ENCODE peak calls at places on chromosomes 5 and 9, in nine cellular contexts. I is HL-60, T is AG04450, B is mucosa of descending colon, K is astrocyte of the cerebellum, O is cardiac fibroblast, C is fibroblast of lung, U is tibial artery, L is A549. M is an unnamed sample.

GRCh38 chr9:12774861-12775367 is at the start of gene LURAP1L:
- DNase-seq in K (peak), U (peak), L (peak), C (peak), B (no peak), O (peak), T (peak), I (no peak), M (peak)

GRCh38 chr5:74581988-74582365 is 58.6 kb downstream of the ENC1 start:
- DNase-seq in B (no peak), L (no peak), I (no peak), T (no peak), U (no peak), C (peak), O (no peak), K (no peak), M (no peak)

GRCh38 chr5:91266184-91266705 is 116.9 kb downstream of the ARRDC3 start:
- DNase-seq in B (no peak), O (peak), U (no peak), T (no peak), I (no peak), L (peak), C (peak), K (peak), M (no peak)

GRCh38 chr9:116860509-116861120 is 173.5 kb downstream of the TRIM32 start:
- DNase-seq in U (peak), B (peak), C (peak), K (peak), O (peak), I (peak), T (peak), L (peak), M (no peak)

GRCh38 chr9:79570449-79571308 is 1.1 kb upstream of the TLE4 start:
- DNase-seq in C (peak), O (peak), L (peak), T (no peak), K (peak), B (peak), I (peak), U (peak), M (no peak)

GRCh38 chr5:32955814-32956213 is 244.7 kb downstream of the NPR3 start:
- DNase-seq in I (no peak), O (peak), B (no peak), C (peak), T (no peak), L (no peak), U (no peak), K (no peak), M (no peak)

GRCh38 chr9:16704489-16705111 is 165.9 kb downstream of the BNC2 start:
- DNase-seq in I (no peak), U (peak), O (no peak), K (no peak), C (no peak), T (peak), B (no peak), L (no peak), M (no peak)

GRCh38 chr9:127112056-127112455 is 10.4 kb downstream of the ANGPTL2 start:
- DNase-seq in L (no peak), C (no peak), T (no peak), B (no peak), K (no peak), U (no peak), I (no peak), O (no peak), M (no peak)

GRCh38 chr5:54443264-54443663 is 12.2 kb upstream of the HSPB3 start:
- DNase-seq in K (peak), T (peak), O (peak), L (peak), U (no peak), C (peak), I (no peak), B (no peak), M (no peak)

GRCh38 chr5:157665467-157666085 is 5.8 kb upstream of the C5orf52 start:
- DNase-seq in C (peak), B (no peak), K (no peak), O (peak), L (peak), I (no peak), U (no peak), T (peak), M (peak)

GRCh38 chr5:40233268-40233667 is 446.4 kb upstream of the PTGER4 start:
- DNase-seq in L (no peak), T (no peak), C (peak), K (peak), I (no peak), O (no peak), U (no peak), B (no peak), M (no peak)

GRCh38 chr5:982377-983237 is 26.0 kb upstream of the NKD2 start:
- DNase-seq in K (no peak), B (peak), U (no peak), I (no peak), O (no peak), C (no peak), T (no peak), L (peak), M (no peak)

GRCh38 chr5:179315356-179315890 is 29.8 kb downstream of the ADAMTS2 start:
- DNase-seq in T (no peak), C (no peak), L (no peak), I (no peak), K (no peak), O (no peak), B (peak), U (no peak), M (no peak)

GRCh38 chr9:73869261-73869660 is 627.9 kb upstream of the RORB start:
- DNase-seq in C (peak), T (no peak), U (no peak), B (no peak), O (peak), L (peak), K (peak), I (peak), M (peak)

GRCh38 chr5:111859031-111859430 is 102.0 kb upstream of the NREP start:
- DNase-seq in L (no peak), I (no peak), B (no peak), K (peak), C (peak), O (peak), T (no peak), U (no peak), M (no peak)

GRCh38 chr9:110179734-110180133 is 28.2 kb downstream of the C9orf152 start:
- DNase-seq in O (peak), L (peak), T (peak), C (peak), K (peak), U (no peak), B (no peak), I (no peak), M (peak)

GRCh38 chr9:21311888-21312287 is 6.8 kb upstream of the IFNA5 start:
- DNase-seq in T (no peak), L (no peak), K (no peak), C (no peak), U (no peak), B (no peak), I (no peak), O (no peak), M (no peak)

GRCh38 chr9:106887066-106887465 is 24.1 kb downstream of the ZNF462 start:
- DNase-seq in O (no peak), K (no peak), U (no peak), B (no peak), C (no peak), I (no peak), L (no peak), T (no peak), M (no peak)

GRCh38 chr9:37618817-37619216 is 26.4 kb upstream of the TOMM5 start:
- DNase-seq in L (no peak), I (no peak), O (peak), U (no peak), K (no peak), B (no peak), C (peak), T (peak), M (no peak)

GRCh38 chr9:85515021-85515420 is 226.7 kb downstream of the AGTPBP1 start:
- DNase-seq in L (no peak), T (no peak), O (no peak), K (no peak), C (no peak), B (no peak), I (no peak), U (no peak), M (no peak)

DNA sequence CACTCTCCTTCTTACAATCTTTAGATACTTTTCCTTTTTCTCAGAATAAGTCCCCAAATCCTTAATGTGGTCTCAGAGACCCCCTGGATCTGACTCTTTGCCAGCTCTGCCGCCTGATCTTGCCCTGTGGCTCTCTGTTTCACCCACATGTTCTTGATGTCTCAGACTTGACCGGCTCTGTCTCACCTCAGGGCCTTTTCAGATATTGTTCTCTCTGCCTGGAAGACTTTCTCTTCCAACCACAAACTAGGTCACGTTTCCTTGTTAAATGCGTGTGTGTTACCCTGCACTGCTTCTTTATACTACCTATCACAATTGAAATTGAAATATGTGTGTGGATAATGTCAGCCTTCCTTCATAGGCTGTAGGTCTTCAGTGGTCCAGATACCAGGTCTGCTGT is 265.4 kb upstream of the NUDT12 start:
- DNase-seq in K (no peak), O (no peak), I (no peak), B (no peak), C (no peak), L (no peak), U (no peak), T (no peak), M (no peak)
- H3K4me3 ChIP-seq in K (no peak), O (no peak), I (no peak), B (no peak), C (no peak), L (no peak), U (no peak), T (no peak), M (no peak)

DNA sequence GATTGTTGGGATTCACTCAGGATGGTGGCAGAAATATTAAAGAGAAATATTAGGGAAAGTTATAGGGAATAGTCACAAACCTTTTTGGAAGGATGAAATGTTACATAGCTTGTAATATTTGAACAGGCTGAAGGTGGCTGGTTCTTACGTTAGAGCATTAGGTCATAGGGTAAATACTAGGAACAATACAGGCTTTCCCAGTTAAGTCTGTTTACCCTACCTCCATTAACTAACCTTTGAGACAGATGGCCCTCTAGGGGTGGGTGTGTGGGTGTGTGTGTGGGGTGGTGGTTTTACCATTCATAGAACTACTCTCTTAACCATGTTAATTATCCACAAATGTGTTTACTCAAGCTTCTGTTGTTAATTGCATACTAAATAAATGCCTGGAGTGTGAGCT is 94.3 kb upstream of the STK32A start:
- DNase-seq in L (no peak), O (no peak), K (no peak), C (no peak), I (no peak), U (no peak), B (no peak), T (no peak), M (no peak)
- TF ChIP-seq CTCF in L (no peak), O (no peak), K (no peak), C (no peak), I (no peak), U (no peak), B (no peak), T (no peak), M (no peak)

GRCh38 chr5:88203977-88204735 is 64.5 kb downstream of the TMEM161B start:
- DNase-seq in I (no peak), O (no peak), U (no peak), B (no peak), K (peak), C (peak), L (no peak), T (no peak), M (no peak)

DNA sequence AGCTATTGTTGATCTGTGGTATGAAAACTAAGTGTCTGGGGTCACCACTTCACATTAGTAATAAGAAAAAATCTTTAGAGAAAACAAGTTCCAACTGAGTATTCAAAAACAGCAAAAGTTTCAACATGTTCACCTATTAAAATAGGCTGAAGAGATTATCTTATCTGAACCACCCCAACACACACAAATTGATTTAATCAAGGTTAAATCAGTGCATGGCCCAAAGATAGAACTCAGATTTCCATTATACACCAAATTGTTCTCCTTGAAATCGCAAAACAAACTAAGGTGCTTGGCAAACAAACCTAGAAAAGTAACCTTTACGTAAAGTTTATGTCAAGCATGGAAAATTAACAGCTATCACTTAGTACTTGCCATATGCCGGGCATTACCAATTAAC is 61.1 kb downstream of the TMEM161B start:
- DNase-seq in K (no peak), I (no peak), O (no peak), U (no peak), B (no peak), L (no peak), C (no peak), T (no peak), M (no peak)
- H3K4me3 ChIP-seq in K (no peak), I (no peak), O (no peak), U (no peak), B (no peak), L (no peak), C (no peak), T (no peak), M (no peak)

GRCh38 chr5:139543423-139543991 is 17.6 kb upstream of the UBE2D2 start:
- DNase-seq in O (peak), T (no peak), L (no peak), B (peak), K (no peak), U (peak), I (no peak), C (peak), M (no peak)
- TF ChIP-seq CTCF in O (no peak), T (no peak), L (no peak), B (no peak), K (peak), U (no peak), I (no peak), C (peak), M (no peak)

DNA sequence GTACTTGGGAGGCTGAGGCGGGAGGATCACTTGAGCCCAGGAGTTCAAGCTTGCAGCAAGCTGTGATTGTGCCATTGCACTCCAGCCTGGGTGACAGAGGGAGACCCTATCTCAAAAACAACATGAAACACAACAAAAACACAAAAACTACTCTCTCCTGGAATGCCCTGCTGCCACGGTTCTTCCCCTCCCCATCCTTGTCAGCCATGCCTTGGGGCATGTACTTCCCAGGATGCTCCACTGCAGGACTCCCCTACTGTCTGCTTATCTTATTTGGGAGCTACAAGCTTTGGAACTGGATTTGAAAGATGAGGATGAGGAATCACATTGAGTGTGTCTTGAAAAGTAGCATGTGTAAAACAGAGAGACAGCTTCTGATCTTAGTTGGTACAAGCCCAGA is 40.1 kb upstream of the KIAA1958 start:
- DNase-seq in L (no peak), O (no peak), K (no peak), B (no peak), T (no peak), I (no peak), U (no peak), C (no peak), M (no peak)
- H3K4me3 ChIP-seq in L (no peak), O (no peak), K (no peak), B (no peak), T (no peak), I (no peak), U (no peak), C (no peak), M (no peak)

GRCh38 chr5:162248107-162248713 is 180.6 kb downstream of the GABRG2 start:
- DNase-seq in L (peak), C (no peak), U (no peak), I (no peak), K (no peak), B (no peak), O (no peak), T (no peak), M (no peak)
- TF ChIP-seq CTCF in L (no peak), C (no peak), U (no peak), I (no peak), K (peak), B (no peak), O (peak), T (peak), M (peak)

GRCh38 chr5:172185096-172185461 is 2.9 kb downstream of the STK10 start:
- DNase-seq in I (no peak), U (no peak), K (no peak), B (no peak), C (no peak), L (no peak), O (no peak), T (no peak), M (no peak)
- H3K4me3 ChIP-seq in I (peak), U (no peak), K (no peak), B (no peak), C (no peak), L (no peak), O (no peak), T (no peak), M (no peak)